ENCODE peak calls at places on chromosomes 13 and 19, in four cellular contexts. Y, U, T and H are unnamed samples.

GRCh38 chr13:94419304-94419943 is 60.1 kb downstream of the DCT start:
- DNase-seq in T (no peak), Y (no peak), U (no peak), H (no peak)

GRCh38 chr19:1999856-2000515 is 15.5 kb downstream of the BTBD2 start:
- DNase-seq in T (no peak), U (no peak), Y (no peak), H (no peak)

GRCh38 chr13:24124789-24125476 is 35.6 kb upstream of the SPATA13 start:
- DNase-seq in Y (no peak), U (no peak), T (no peak), H (no peak)

GRCh38 chr13:49693191-49693733 is 2.0 kb upstream of the EBPL start:
- DNase-seq in Y (no peak), T (no peak), U (no peak), H (no peak)

GRCh38 chr19:50926144-50926543 is 14.9 kb upstream of the KLK4 start:
- DNase-seq in U (no peak), T (no peak), Y (no peak), H (no peak)

GRCh38 chr19:19274716-19275115 is 1.6 kb upstream of the TM6SF2 start:
- DNase-seq in T (no peak), Y (no peak), U (no peak), H (no peak)

GRCh38 chr19:21765151-21765550 is 2.2 kb downstream of the ZNF100 start:
- DNase-seq in T (no peak), Y (no peak), U (no peak), H (no peak)

GRCh38 chr13:97127842-97128241 is 94.3 kb upstream of the MBNL2 start:
- DNase-seq in T (no peak), Y (no peak), U (no peak), H (no peak)

GRCh38 chr19:45113628-45114027 is 20.6 kb downstream of the PPP1R37 start:
- DNase-seq in Y (no peak), T (no peak), U (no peak), H (no peak)

GRCh38 chr19:1040476-1041271 is 767 bp downstream of the ABCA7 start:
- DNase-seq in Y (peak; percentile 91), U (peak; percentile 93), T (peak; percentile 74), H (peak; percentile 87)

GRCh38 chr13:74064805-74065204 is 69.4 kb downstream of the KLF12 start:
- DNase-seq in T (no peak), U (no peak), Y (no peak), H (no peak)

GRCh38 chr19:12611361-12611699 is 610 bp downstream of the ZNF791 start:
- DNase-seq in T (no peak), U (peak; percentile 91), Y (peak; percentile 90), H (no peak)

GRCh38 chr13:25973085-25973484 is 78.7 kb downstream of the SHISA2 start:
- DNase-seq in T (no peak), U (no peak), Y (no peak), H (no peak)

GRCh38 chr13:76245216-76245615 is 609.1 kb downstream of the LMO7 start:
- DNase-seq in T (no peak), U (no peak), Y (no peak), H (no peak)

GRCh38 chr13:48163066-48163465 is 68.2 kb upstream of the MED4 start:
- DNase-seq in T (no peak), U (no peak), Y (no peak), H (no peak)

GRCh38 chr19:42176649-42176989 is 40.9 kb downstream of the DEDD2 start:
- DNase-seq in U (no peak), Y (no peak), T (no peak), H (no peak)

GRCh38 chr13:101925731-101926130 is 473.3 kb downstream of the ITGBL1 start:
- DNase-seq in Y (no peak), T (no peak), U (no peak), H (no peak)

GRCh38 chr13:40613192-40613818 is 53.1 kb downstream of the FOXO1 start:
- DNase-seq in U (peak; percentile 79), T (no peak), Y (no peak), H (peak; percentile 39)

GRCh38 chr13:112172641-112173171 is 105.8 kb downstream of the SOX1 start:
- DNase-seq in U (no peak), T (no peak), Y (no peak), H (no peak)

GRCh38 chr19:10679743-10680142 is 21.5 kb upstream of the QTRT1 start:
- DNase-seq in T (no peak), U (no peak), Y (no peak), H (no peak)

GRCh38 chr13:97422118-97423054 is 11.6 kb upstream of the RAP2A start:
- DNase-seq in Y (no peak), U (no peak), T (no peak), H (no peak)

GRCh38 chr19:2428027-2428690 is 773 bp upstream of the TIMM13 start:
- DNase-seq in U (peak; percentile 84), T (no peak), Y (no peak), H (no peak)

GRCh38 chr19:34259367-34259865 is 5.1 kb downstream of the GARRE1 start:
- DNase-seq in Y (no peak), U (no peak), T (no peak), H (no peak)

GRCh38 chr19:4316940-4317339 is 12.5 kb downstream of the FSD1 start:
- DNase-seq in T (no peak), Y (no peak), U (no peak), H (no peak)